ENCODE peak calls at places on chromosomes 11 and 22, in four cellular contexts. G is GM12878, U is K562, I is endothelial cell of umbilical vein. H is an unnamed sample.

GRCh38 chr22:20422965-20423635 is 14.5 kb downstream of the SCARF2 start:
- DNase-seq in G (no peak), U (no peak), I (no peak), H (no peak)

GRCh38 chr22:50074551-50075042 is 10.6 kb downstream of the MLC1 start:
- DNase-seq in G (no peak), U (no peak), I (no peak), H (no peak)

GRCh38 chr11:74720596-74721478 is 10.4 kb downstream of the CHRDL2 start:
- DNase-seq in G (no peak), U (no peak), I (no peak), H (peak)

GRCh38 chr11:118321386-118322082 is 17.0 kb downstream of the CD3E start:
- DNase-seq in G (no peak), U (no peak), I (no peak), H (no peak)

GRCh38 chr11:133163463-133164419 is 368.6 kb downstream of the OPCML start:
- DNase-seq in G (peak), U (peak), I (no peak), H (peak)

GRCh38 chr22:18035740-18036139 is 11.4 kb upstream of the MICAL3 start:
- DNase-seq in G (no peak), U (no peak), I (no peak), H (peak)

GRCh38 chr11:122850076-122850631 is 11.9 kb downstream of the CRTAM start:
- DNase-seq in G (no peak), U (no peak), I (no peak), H (peak)

GRCh38 chr22:30584441-30584840 is 7.3 kb downstream of the PES1 start:
- DNase-seq in G (no peak), U (no peak), I (no peak), H (no peak)

GRCh38 chr11:122784325-122785155 is 53.8 kb upstream of the CRTAM start:
- DNase-seq in G (no peak), U (no peak), I (peak), H (peak)

GRCh38 chr11:76592961-76593360 is 77.6 kb downstream of the LRRC32 start:
- DNase-seq in G (no peak), U (peak), I (no peak), H (no peak)

GRCh38 chr11:18061351-18061750 is 15.3 kb upstream of the TPH1 start:
- DNase-seq in G (no peak), U (no peak), I (no peak), H (no peak)

GRCh38 chr22:22322792-22323191 is 78.2 kb downstream of the VPREB1 start:
- DNase-seq in G (no peak), U (no peak), I (no peak), H (no peak)

GRCh38 chr11:18277560-18278271 is 11.7 kb downstream of the SAA1 start:
- DNase-seq in G (no peak), U (no peak), I (no peak), H (peak)

GRCh38 chr22:25848954-25849353 is 107.0 kb downstream of the MYO18B start:
- DNase-seq in G (no peak), U (no peak), I (no peak), H (no peak)

GRCh38 chr11:77127969-77128691 is at the start of gene MYO7A:
- DNase-seq in G (no peak), U (peak), I (peak), H (peak)

GRCh38 chr11:64305691-64306562 is 603 bp downstream of the ESRRA start:
- DNase-seq in G (no peak), U (peak), I (peak), H (peak)

GRCh38 chr22:30253205-30253852 is 6.8 kb upstream of the LIF start:
- DNase-seq in G (no peak), U (no peak), I (no peak), H (peak)

GRCh38 chr22:21858025-21858764 is 9.2 kb downstream of the MAPK1 start:
- DNase-seq in G (no peak), U (no peak), I (no peak), H (no peak)

GRCh38 chr22:43878831-43879550 is 12.8 kb downstream of the PNPLA5 start:
- DNase-seq in G (no peak), U (no peak), I (no peak), H (no peak)

GRCh38 chr11:35714882-35715612 is 52.5 kb downstream of the TRIM44 start:
- DNase-seq in G (peak), U (no peak), I (no peak), H (peak)

GRCh38 chr22:50102946-50103345 is 13.1 kb downstream of the MOV10L1 start:
- DNase-seq in G (no peak), U (peak), I (no peak), H (no peak)

GRCh38 chr22:44689173-44689572 is 12.8 kb upstream of the PRR5 start:
- DNase-seq in G (no peak), U (no peak), I (no peak), H (peak)

GRCh38 chr22:48807155-48807554 is 1020.5 kb downstream of the BRD1 start:
- DNase-seq in G (no peak), U (no peak), I (no peak), H (no peak)

GRCh38 chr11:44304091-44305084 is 5.6 kb downstream of the ALX4 start:
- DNase-seq in G (no peak), U (no peak), I (peak), H (no peak)

GRCh38 chr11:89495951-89496350 is 4.8 kb upstream of the NOX4 start:
- DNase-seq in G (no peak), U (no peak), I (peak), H (peak)

GRCh38 chr11:96303980-96304379 is 39.0 kb downstream of the MAML2 start:
- DNase-seq in G (no peak), U (no peak), I (peak), H (no peak)

GRCh38 chr11:96301818-96302217 is 41.2 kb downstream of the MAML2 start:
- DNase-seq in G (no peak), U (no peak), I (no peak), H (no peak)

GRCh38 chr11:96299155-96299883 is 43.7 kb downstream of the MAML2 start:
- DNase-seq in G (no peak), U (no peak), I (no peak), H (no peak)

GRCh38 chr11:96306600-96306932 is 36.4 kb downstream of the MAML2 start:
- DNase-seq in G (no peak), U (no peak), I (no peak), H (no peak)

DNA sequence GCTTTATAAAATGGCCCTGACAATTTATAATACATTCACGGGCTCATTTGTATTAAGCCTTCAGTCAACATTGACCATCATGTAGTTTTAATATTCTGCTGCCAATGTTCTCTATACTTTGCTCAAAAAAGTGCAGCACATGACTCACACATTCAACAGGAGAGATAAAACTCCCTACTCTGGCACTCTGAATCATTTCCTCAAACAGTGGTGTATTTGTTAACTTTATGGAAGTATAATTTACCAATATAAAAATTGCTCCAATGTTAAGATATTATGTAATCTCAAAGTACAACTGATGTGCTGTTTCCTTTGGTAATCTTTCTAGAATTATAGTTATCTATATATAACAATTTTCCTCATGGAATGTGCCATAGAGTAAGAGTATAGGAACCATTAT is 39.9 kb downstream of the MAML2 start:
- DNase-seq in G (no peak), U (no peak), I (peak), H (peak)
- TF ChIP-seq FOS in G (no peak), U (no peak), I (peak), H (peak)

DNA sequence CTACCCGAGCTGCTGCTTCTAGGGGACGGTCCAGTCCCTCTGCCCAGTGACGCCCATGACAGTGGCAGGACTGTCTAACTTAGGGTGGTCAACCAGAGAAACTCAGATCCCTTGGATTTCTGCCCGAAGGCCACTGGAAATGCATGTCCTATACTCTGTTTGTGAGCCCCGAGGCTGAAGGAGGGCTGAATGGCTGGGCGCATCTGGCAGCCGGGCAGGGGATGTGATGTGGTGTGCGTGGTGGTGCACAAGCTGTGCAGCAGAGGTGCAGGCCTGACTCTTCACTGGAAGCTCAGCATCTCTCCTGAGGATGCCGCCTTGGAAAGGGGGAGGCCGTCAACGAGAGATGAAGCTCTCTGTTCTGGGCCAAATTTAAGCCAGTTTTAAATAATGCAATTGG is 118.8 kb upstream of the B3GAT1 start:
- DNase-seq in G (no peak), U (no peak), I (no peak), H (no peak)
- TF ChIP-seq FOS in G (no peak), U (no peak), I (no peak), H (no peak)

GRCh38 chr11:70091651-70092050 is 13.5 kb downstream of the ANO1 start:
- DNase-seq in G (no peak), U (no peak), I (no peak), H (no peak)
- TF ChIP-seq FOS in G (no peak), U (no peak), I (no peak), H (no peak)

GRCh38 chr22:27043246-27043645 is 385.9 kb downstream of the MIAT start:
- DNase-seq in G (no peak), U (no peak), I (no peak), H (no peak)

GRCh38 chr22:27041745-27042144 is 384.4 kb downstream of the MIAT start:
- DNase-seq in G (no peak), U (no peak), I (no peak), H (no peak)

GRCh38 chr22:27046126-27046525 is 388.7 kb downstream of the MIAT start:
- DNase-seq in G (no peak), U (no peak), I (no peak), H (no peak)

GRCh38 chr22:27046603-27047002 is 389.2 kb downstream of the MIAT start:
- DNase-seq in G (no peak), U (no peak), I (no peak), H (no peak)

DNA sequence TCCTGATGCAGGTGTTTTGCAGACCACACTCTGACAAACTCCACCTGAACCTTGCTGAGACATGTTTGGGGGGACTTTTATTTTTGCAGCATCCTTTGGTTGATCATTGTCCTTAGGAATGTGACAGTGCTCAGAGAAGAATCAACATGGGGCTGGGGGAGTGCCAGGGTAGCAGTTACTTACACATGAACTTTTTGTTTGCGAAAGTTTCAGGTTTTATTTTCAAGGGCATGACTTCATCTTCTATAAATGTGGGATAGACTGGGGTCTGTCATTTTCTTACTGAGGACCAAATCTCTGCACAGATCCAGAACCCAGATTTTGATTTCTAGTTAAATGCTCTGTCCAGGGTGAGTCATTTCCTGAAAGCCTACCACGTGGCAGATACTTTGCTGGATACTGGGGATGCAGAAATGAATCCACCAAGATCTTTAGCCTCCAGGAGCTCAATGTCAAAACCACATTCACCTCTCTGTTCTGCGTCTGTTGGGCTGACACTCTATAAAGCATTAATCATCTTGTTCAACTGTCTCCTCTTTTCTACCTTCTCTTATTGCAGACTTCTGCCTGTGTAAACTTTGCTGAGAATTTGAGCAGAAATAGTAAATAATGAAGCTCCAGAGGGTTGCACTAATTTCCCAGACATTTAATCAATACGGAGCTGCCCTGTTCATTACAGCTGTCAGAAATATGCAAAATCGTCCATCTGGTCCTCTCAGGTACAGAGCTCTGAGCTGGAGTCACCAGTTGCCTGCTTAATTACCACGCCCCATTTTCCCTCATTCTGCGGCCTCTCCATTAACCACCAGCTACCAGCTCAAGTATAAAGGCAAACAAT is 387.9 kb downstream of the MIAT start:
- DNase-seq in G (no peak), U (no peak), I (peak), H (peak)
- TF ChIP-seq FOS in G (no peak), U (no peak), I (peak), H (peak)

GRCh38 chr11:85643255-85643654 is 4.5 kb upstream of the TMEM126A start:
- DNase-seq in G (no peak), U (no peak), I (no peak), H (no peak)
- TF ChIP-seq FOS in G (no peak), U (no peak), I (no peak), H (no peak)

DNA sequence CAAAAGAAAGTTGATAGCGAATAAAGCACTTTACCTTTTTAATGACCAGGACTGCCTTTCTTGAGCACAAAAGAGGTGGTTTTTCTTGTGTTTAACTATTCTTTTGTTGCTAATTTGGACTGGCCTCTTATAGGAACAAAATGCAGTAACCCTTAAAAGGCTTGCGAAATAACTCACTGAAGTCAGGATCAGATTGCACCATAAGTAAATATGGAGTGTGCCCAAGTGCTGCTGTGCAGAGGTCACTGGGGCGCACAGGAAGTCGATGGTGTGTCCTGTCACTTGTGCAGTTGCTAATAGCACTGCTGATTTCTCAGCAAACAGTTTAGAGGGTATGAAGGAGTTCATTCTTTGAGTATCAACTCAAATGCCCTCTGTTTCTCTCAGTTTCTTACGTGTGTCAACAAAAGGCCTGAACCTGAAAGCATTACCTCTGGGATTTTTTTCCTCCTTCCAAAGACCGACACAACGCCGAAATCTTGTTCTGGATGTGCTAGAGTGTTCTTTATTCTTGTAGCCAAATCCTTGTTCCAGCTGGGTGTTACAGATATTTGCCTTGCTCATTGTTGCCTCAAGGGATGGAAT is 71.3 kb downstream of the ATXN10 start:
- DNase-seq in G (no peak), U (no peak), I (no peak), H (peak)
- TF ChIP-seq FOS in G (no peak), U (no peak), I (no peak), H (no peak)